ENCODE peak calls at places on chromosomes 3 and 15, in ten cellular contexts. K is HuH-7; W is renal cortical epithelial cell; S is GDM1; H is stromal cell of bone marrow; B is cardiac fibroblast; L is A549; C is NCI-H2081; N is effector CD4-positive, alpha-beta T cell; U is astrocyte of the spinal cord. A is an unnamed sample.

GRCh38 chr3:105085506-105085905 is 281.2 kb upstream of the ALCAM start:
- DNase-seq in C (no peak), H (no peak), W (peak), L (no peak), B (no peak), S (no peak), U (no peak), K (no peak), N (no peak), A (no peak)

GRCh38 chr15:68330911-68331310 is 53.4 kb downstream of the FEM1B start:
- DNase-seq in U (peak), B (no peak), N (no peak), K (no peak), C (no peak), L (no peak), W (no peak), S (no peak), H (no peak), A (no peak)

GRCh38 chr3:177622520-177622919 is 425.2 kb upstream of the TBL1XR1 start:
- DNase-seq in U (no peak), H (no peak), B (no peak), K (no peak), L (peak), N (no peak), C (no peak), S (no peak), W (peak), A (no peak)

GRCh38 chr15:77035999-77036471 is 34.9 kb downstream of the TSPAN3 start:
- DNase-seq in U (no peak), S (no peak), W (no peak), C (no peak), L (no peak), H (no peak), B (no peak), K (no peak), N (no peak), A (no peak)

GRCh38 chr3:13484861-13485590 is 4.9 kb downstream of the HDAC11 start:
- DNase-seq in C (peak), B (peak), N (no peak), W (peak), U (peak), S (peak), K (peak), H (no peak), L (peak), A (peak)

GRCh38 chr3:164526250-164526649 is 552.0 kb downstream of the SI start:
- DNase-seq in B (no peak), N (no peak), S (no peak), C (no peak), H (no peak), K (no peak), L (no peak), W (no peak), U (no peak), A (no peak)

GRCh38 chr3:197407053-197407452 is 108.6 kb upstream of the DLG1 start:
- DNase-seq in K (no peak), S (no peak), H (no peak), L (no peak), B (no peak), U (no peak), C (no peak), W (no peak), N (no peak), A (no peak)

GRCh38 chr3:88180398-88180999 is 30.7 kb downstream of the C3orf38 start:
- DNase-seq in B (peak), L (peak), H (peak), N (peak), S (peak), K (no peak), U (peak), W (peak), C (no peak), A (peak)

GRCh38 chr15:40847225-40847961 is 3.5 kb downstream of the SPINT1 start:
- DNase-seq in U (no peak), S (peak), W (peak), C (peak), L (peak), N (no peak), H (no peak), K (peak), B (peak), A (peak)

A was measured in HL-60.